ENCODE peak calls at places on chromosomes 13 and 19, in ten cellular contexts. One of them, this sample, is unnamed.
A peak's percentile ranks its signal among the peaks of the same experiment; 100 is the strongest.

GRCh38 chr13:26022538-26023292 is 29.1 kb downstream of the SHISA2 start:
- DNase-seq in Ammon's horn: no peak
- DNase-seq in heart right ventricle: peak; percentile 81
- DNase-seq in stimulated activated CD4-positive, alpha-beta T cell treated with anti-CD3 and anti-CD28 coated beads, Interleukin-2, amount 100 ng/mL, for 48 hours: no peak
- DNase-seq in LHCN-M2: peak; percentile 94
- DNase-seq in NCI-H1417: peak; percentile 22
- DNase-seq in AG04450: no peak
- DNase-seq in non-pigmented ciliary epithelial cell: no peak
- DNase-seq in HTR-8/SVneo: peak; percentile 74
- DNase-seq in pancreas: peak; percentile 49
- DNase-seq in this sample: peak; percentile 73

GRCh38 chr13:42549555-42549941 is 24.4 kb upstream of the TNFSF11 start:
- DNase-seq in Ammon's horn: no peak
- DNase-seq in heart right ventricle: no peak
- DNase-seq in stimulated activated CD4-positive, alpha-beta T cell treated with anti-CD3 and anti-CD28 coated beads, Interleukin-2, amount 100 ng/mL, for 48 hours: no peak
- DNase-seq in LHCN-M2: no peak
- DNase-seq in NCI-H1417: no peak
- DNase-seq in AG04450: no peak
- DNase-seq in non-pigmented ciliary epithelial cell: no peak
- DNase-seq in HTR-8/SVneo: no peak
- DNase-seq in pancreas: no peak
- DNase-seq in this sample: no peak

GRCh38 chr13:84131249-84131648 is 249.0 kb upstream of the SLITRK1 start:
- DNase-seq in Ammon's horn: no peak
- DNase-seq in heart right ventricle: no peak
- DNase-seq in stimulated activated CD4-positive, alpha-beta T cell treated with anti-CD3 and anti-CD28 coated beads, Interleukin-2, amount 100 ng/mL, for 48 hours: no peak
- DNase-seq in LHCN-M2: no peak
- DNase-seq in NCI-H1417: no peak
- DNase-seq in AG04450: no peak
- DNase-seq in non-pigmented ciliary epithelial cell: no peak
- DNase-seq in HTR-8/SVneo: no peak
- DNase-seq in pancreas: no peak
- DNase-seq in this sample: no peak

GRCh38 chr13:93003531-93003930 is 223.1 kb upstream of the GPC6 start:
- DNase-seq in Ammon's horn: no peak
- DNase-seq in heart right ventricle: no peak
- DNase-seq in stimulated activated CD4-positive, alpha-beta T cell treated with anti-CD3 and anti-CD28 coated beads, Interleukin-2, amount 100 ng/mL, for 48 hours: no peak
- DNase-seq in LHCN-M2: peak; percentile 69
- DNase-seq in NCI-H1417: no peak
- DNase-seq in AG04450: no peak
- DNase-seq in non-pigmented ciliary epithelial cell: no peak
- DNase-seq in HTR-8/SVneo: no peak
- DNase-seq in pancreas: no peak
- DNase-seq in this sample: no peak

GRCh38 chr19:35292986-35293732 is 1.2 kb downstream of the MAG start:
- DNase-seq in Ammon's horn: peak; percentile 84
- DNase-seq in heart right ventricle: no peak
- DNase-seq in stimulated activated CD4-positive, alpha-beta T cell treated with anti-CD3 and anti-CD28 coated beads, Interleukin-2, amount 100 ng/mL, for 48 hours: no peak
- DNase-seq in LHCN-M2: no peak
- DNase-seq in NCI-H1417: no peak
- DNase-seq in AG04450: no peak
- DNase-seq in non-pigmented ciliary epithelial cell: no peak
- DNase-seq in HTR-8/SVneo: no peak
- DNase-seq in pancreas: no peak
- DNase-seq in this sample: no peak

GRCh38 chr13:28717170-28717569 is 1.6 kb downstream of the SLC46A3 start:
- DNase-seq in Ammon's horn: no peak
- DNase-seq in heart right ventricle: no peak
- DNase-seq in stimulated activated CD4-positive, alpha-beta T cell treated with anti-CD3 and anti-CD28 coated beads, Interleukin-2, amount 100 ng/mL, for 48 hours: no peak
- DNase-seq in LHCN-M2: no peak
- DNase-seq in NCI-H1417: no peak
- DNase-seq in AG04450: no peak
- DNase-seq in non-pigmented ciliary epithelial cell: no peak
- DNase-seq in HTR-8/SVneo: no peak
- DNase-seq in pancreas: no peak
- DNase-seq in this sample: no peak

GRCh38 chr13:39565036-39565949 is 37.7 kb downstream of the LHFPL6 start:
- DNase-seq in Ammon's horn: peak; percentile 16
- DNase-seq in heart right ventricle: no peak
- DNase-seq in stimulated activated CD4-positive, alpha-beta T cell treated with anti-CD3 and anti-CD28 coated beads, Interleukin-2, amount 100 ng/mL, for 48 hours: no peak
- DNase-seq in LHCN-M2: peak; percentile 92
- DNase-seq in NCI-H1417: no peak
- DNase-seq in AG04450: peak; percentile 83
- DNase-seq in non-pigmented ciliary epithelial cell: peak; percentile 89
- DNase-seq in HTR-8/SVneo: peak; percentile 56
- DNase-seq in pancreas: no peak
- DNase-seq in this sample: no peak

GRCh38 chr19:2231621-2232221 is 4.4 kb downstream of the PLEKHJ1 start:
- DNase-seq in Ammon's horn: no peak
- DNase-seq in heart right ventricle: no peak
- DNase-seq in stimulated activated CD4-positive, alpha-beta T cell treated with anti-CD3 and anti-CD28 coated beads, Interleukin-2, amount 100 ng/mL, for 48 hours: no peak
- DNase-seq in LHCN-M2: no peak
- DNase-seq in NCI-H1417: no peak
- DNase-seq in AG04450: no peak
- DNase-seq in non-pigmented ciliary epithelial cell: no peak
- DNase-seq in HTR-8/SVneo: no peak
- DNase-seq in pancreas: no peak
- DNase-seq in this sample: no peak

GRCh38 chr19:32324631-32325215 is 20.7 kb upstream of the ZNF507 start:
- DNase-seq in Ammon's horn: peak; percentile 60
- DNase-seq in heart right ventricle: no peak
- DNase-seq in stimulated activated CD4-positive, alpha-beta T cell treated with anti-CD3 and anti-CD28 coated beads, Interleukin-2, amount 100 ng/mL, for 48 hours: no peak
- DNase-seq in LHCN-M2: no peak
- DNase-seq in NCI-H1417: no peak
- DNase-seq in AG04450: no peak
- DNase-seq in non-pigmented ciliary epithelial cell: no peak
- DNase-seq in HTR-8/SVneo: no peak
- DNase-seq in pancreas: no peak
- DNase-seq in this sample: no peak

GRCh38 chr13:73168226-73168992 is 109.6 kb downstream of the KLF5 start:
- DNase-seq in Ammon's horn: no peak
- DNase-seq in heart right ventricle: no peak
- DNase-seq in stimulated activated CD4-positive, alpha-beta T cell treated with anti-CD3 and anti-CD28 coated beads, Interleukin-2, amount 100 ng/mL, for 48 hours: no peak
- DNase-seq in LHCN-M2: no peak
- DNase-seq in NCI-H1417: no peak
- DNase-seq in AG04450: no peak
- DNase-seq in non-pigmented ciliary epithelial cell: no peak
- DNase-seq in HTR-8/SVneo: no peak
- DNase-seq in pancreas: no peak
- DNase-seq in this sample: no peak

GRCh38 chr19:12494260-12494860 is 9.7 kb upstream of the ZNF709 start:
- DNase-seq in Ammon's horn: no peak
- DNase-seq in heart right ventricle: no peak
- DNase-seq in stimulated activated CD4-positive, alpha-beta T cell treated with anti-CD3 and anti-CD28 coated beads, Interleukin-2, amount 100 ng/mL, for 48 hours: no peak
- DNase-seq in LHCN-M2: no peak
- DNase-seq in NCI-H1417: no peak
- DNase-seq in AG04450: no peak
- DNase-seq in non-pigmented ciliary epithelial cell: no peak
- DNase-seq in HTR-8/SVneo: no peak
- DNase-seq in pancreas: no peak
- DNase-seq in this sample: no peak

GRCh38 chr13:80251403-80251802 is 89.5 kb downstream of the SPRY2 start:
- DNase-seq in Ammon's horn: no peak
- DNase-seq in heart right ventricle: no peak
- DNase-seq in stimulated activated CD4-positive, alpha-beta T cell treated with anti-CD3 and anti-CD28 coated beads, Interleukin-2, amount 100 ng/mL, for 48 hours: no peak
- DNase-seq in LHCN-M2: peak; percentile 69
- DNase-seq in NCI-H1417: no peak
- DNase-seq in AG04450: peak; percentile 4
- DNase-seq in non-pigmented ciliary epithelial cell: no peak
- DNase-seq in HTR-8/SVneo: no peak
- DNase-seq in pancreas: no peak
- DNase-seq in this sample: no peak

GRCh38 chr19:3360494-3361383 is 5.6 kb upstream of the NFIC start:
- DNase-seq in Ammon's horn: peak; percentile 81
- DNase-seq in heart right ventricle: peak; percentile 84
- DNase-seq in stimulated activated CD4-positive, alpha-beta T cell treated with anti-CD3 and anti-CD28 coated beads, Interleukin-2, amount 100 ng/mL, for 48 hours: peak; percentile 69
- DNase-seq in LHCN-M2: no peak
- DNase-seq in NCI-H1417: peak; percentile 53
- DNase-seq in AG04450: no peak
- DNase-seq in non-pigmented ciliary epithelial cell: no peak
- DNase-seq in HTR-8/SVneo: no peak
- DNase-seq in pancreas: peak; percentile 80
- DNase-seq in this sample: no peak

GRCh38 chr19:34308381-34309367 is 54.3 kb downstream of the GARRE1 start:
- DNase-seq in Ammon's horn: no peak
- DNase-seq in heart right ventricle: no peak
- DNase-seq in stimulated activated CD4-positive, alpha-beta T cell treated with anti-CD3 and anti-CD28 coated beads, Interleukin-2, amount 100 ng/mL, for 48 hours: no peak
- DNase-seq in LHCN-M2: no peak
- DNase-seq in NCI-H1417: no peak
- DNase-seq in AG04450: no peak
- DNase-seq in non-pigmented ciliary epithelial cell: no peak
- DNase-seq in HTR-8/SVneo: no peak
- DNase-seq in pancreas: no peak
- DNase-seq in this sample: no peak

GRCh38 chr19:35040826-35041547 is 534 bp upstream of the HPN start:
- DNase-seq in Ammon's horn: peak; percentile 74
- DNase-seq in heart right ventricle: peak; percentile 93
- DNase-seq in stimulated activated CD4-positive, alpha-beta T cell treated with anti-CD3 and anti-CD28 coated beads, Interleukin-2, amount 100 ng/mL, for 48 hours: peak; percentile 40
- DNase-seq in LHCN-M2: no peak
- DNase-seq in NCI-H1417: no peak
- DNase-seq in AG04450: no peak
- DNase-seq in non-pigmented ciliary epithelial cell: no peak
- DNase-seq in HTR-8/SVneo: no peak
- DNase-seq in pancreas: peak; percentile 97
- DNase-seq in this sample: peak; percentile 38

GRCh38 chr13:35787937-35788336 is 311.4 kb upstream of the MAB21L1 start:
- DNase-seq in Ammon's horn: no peak
- DNase-seq in heart right ventricle: no peak
- DNase-seq in stimulated activated CD4-positive, alpha-beta T cell treated with anti-CD3 and anti-CD28 coated beads, Interleukin-2, amount 100 ng/mL, for 48 hours: no peak
- DNase-seq in LHCN-M2: no peak
- DNase-seq in NCI-H1417: no peak
- DNase-seq in AG04450: no peak
- DNase-seq in non-pigmented ciliary epithelial cell: no peak
- DNase-seq in HTR-8/SVneo: no peak
- DNase-seq in pancreas: no peak
- DNase-seq in this sample: no peak

GRCh38 chr19:7559102-7559501 is 23.6 kb downstream of the PNPLA6 start:
- DNase-seq in Ammon's horn: no peak
- DNase-seq in heart right ventricle: no peak
- DNase-seq in stimulated activated CD4-positive, alpha-beta T cell treated with anti-CD3 and anti-CD28 coated beads, Interleukin-2, amount 100 ng/mL, for 48 hours: no peak
- DNase-seq in LHCN-M2: peak; percentile 11
- DNase-seq in NCI-H1417: no peak
- DNase-seq in AG04450: no peak
- DNase-seq in non-pigmented ciliary epithelial cell: no peak
- DNase-seq in HTR-8/SVneo: no peak
- DNase-seq in pancreas: no peak
- DNase-seq in this sample: no peak

GRCh38 chr19:934865-935422 is 9.1 kb downstream of the ARID3A start:
- DNase-seq in Ammon's horn: peak; percentile 81
- DNase-seq in heart right ventricle: peak; percentile 89
- DNase-seq in stimulated activated CD4-positive, alpha-beta T cell treated with anti-CD3 and anti-CD28 coated beads, Interleukin-2, amount 100 ng/mL, for 48 hours: no peak
- DNase-seq in LHCN-M2: peak; percentile 43
- DNase-seq in NCI-H1417: peak; percentile 82
- DNase-seq in AG04450: no peak
- DNase-seq in non-pigmented ciliary epithelial cell: no peak
- DNase-seq in HTR-8/SVneo: no peak
- DNase-seq in pancreas: peak; percentile 97
- DNase-seq in this sample: no peak

GRCh38 chr13:28820099-28821051 is at the start of gene MTUS2:
- DNase-seq in Ammon's horn: no peak
- DNase-seq in heart right ventricle: no peak
- DNase-seq in stimulated activated CD4-positive, alpha-beta T cell treated with anti-CD3 and anti-CD28 coated beads, Interleukin-2, amount 100 ng/mL, for 48 hours: peak; percentile 16
- DNase-seq in LHCN-M2: no peak
- DNase-seq in NCI-H1417: peak; percentile 27
- DNase-seq in AG04450: no peak
- DNase-seq in non-pigmented ciliary epithelial cell: no peak
- DNase-seq in HTR-8/SVneo: no peak
- DNase-seq in pancreas: peak; percentile 16
- DNase-seq in this sample: peak; percentile 40

GRCh38 chr13:93466502-93467036 is 240.0 kb downstream of the GPC6 start:
- DNase-seq in Ammon's horn: no peak
- DNase-seq in heart right ventricle: no peak
- DNase-seq in stimulated activated CD4-positive, alpha-beta T cell treated with anti-CD3 and anti-CD28 coated beads, Interleukin-2, amount 100 ng/mL, for 48 hours: no peak
- DNase-seq in LHCN-M2: no peak
- DNase-seq in NCI-H1417: no peak
- DNase-seq in AG04450: no peak
- DNase-seq in non-pigmented ciliary epithelial cell: no peak
- DNase-seq in HTR-8/SVneo: no peak
- DNase-seq in pancreas: no peak
- DNase-seq in this sample: no peak

GRCh38 chr13:113785051-113786010 is 26.3 kb downstream of the TMEM255B start:
- DNase-seq in Ammon's horn: no peak
- DNase-seq in heart right ventricle: no peak
- DNase-seq in stimulated activated CD4-positive, alpha-beta T cell treated with anti-CD3 and anti-CD28 coated beads, Interleukin-2, amount 100 ng/mL, for 48 hours: peak; percentile 10
- DNase-seq in LHCN-M2: peak; percentile 99
- DNase-seq in NCI-H1417: no peak
- DNase-seq in AG04450: peak; percentile 27
- DNase-seq in non-pigmented ciliary epithelial cell: no peak
- DNase-seq in HTR-8/SVneo: peak; percentile 64
- DNase-seq in pancreas: no peak
- DNase-seq in this sample: no peak

GRCh38 chr19:49639401-49640112 is 386 bp downstream of the RRAS start:
- DNase-seq in Ammon's horn: no peak
- DNase-seq in heart right ventricle: no peak
- DNase-seq in stimulated activated CD4-positive, alpha-beta T cell treated with anti-CD3 and anti-CD28 coated beads, Interleukin-2, amount 100 ng/mL, for 48 hours: no peak
- DNase-seq in LHCN-M2: no peak
- DNase-seq in NCI-H1417: no peak
- DNase-seq in AG04450: no peak
- DNase-seq in non-pigmented ciliary epithelial cell: no peak
- DNase-seq in HTR-8/SVneo: no peak
- DNase-seq in pancreas: no peak
- DNase-seq in this sample: no peak

GRCh38 chr19:4866595-4867424 is 657 bp downstream of the PLIN3 start:
- DNase-seq in Ammon's horn: peak; percentile 34
- DNase-seq in heart right ventricle: peak; percentile 63
- DNase-seq in stimulated activated CD4-positive, alpha-beta T cell treated with anti-CD3 and anti-CD28 coated beads, Interleukin-2, amount 100 ng/mL, for 48 hours: peak; percentile 37
- DNase-seq in LHCN-M2: peak; percentile 58
- DNase-seq in NCI-H1417: no peak
- DNase-seq in AG04450: no peak
- DNase-seq in non-pigmented ciliary epithelial cell: no peak
- DNase-seq in HTR-8/SVneo: peak; percentile 29
- DNase-seq in pancreas: peak; percentile 68
- DNase-seq in this sample: no peak

GRCh38 chr19:2385053-2385721 is 25.1 kb downstream of the TMPRSS9 start:
- DNase-seq in Ammon's horn: peak; percentile 30
- DNase-seq in heart right ventricle: no peak
- DNase-seq in stimulated activated CD4-positive, alpha-beta T cell treated with anti-CD3 and anti-CD28 coated beads, Interleukin-2, amount 100 ng/mL, for 48 hours: no peak
- DNase-seq in LHCN-M2: peak; percentile 86
- DNase-seq in NCI-H1417: peak; percentile 61
- DNase-seq in AG04450: peak; percentile 27
- DNase-seq in non-pigmented ciliary epithelial cell: peak; percentile 65
- DNase-seq in HTR-8/SVneo: peak; percentile 91
- DNase-seq in pancreas: peak; percentile 28
- DNase-seq in this sample: no peak

GRCh38 chr13:97224544-97225324 is 2.6 kb downstream of the MBNL2 start:
- DNase-seq in Ammon's horn: peak; percentile 40
- DNase-seq in heart right ventricle: no peak
- DNase-seq in stimulated activated CD4-positive, alpha-beta T cell treated with anti-CD3 and anti-CD28 coated beads, Interleukin-2, amount 100 ng/mL, for 48 hours: no peak
- DNase-seq in LHCN-M2: peak; percentile 31
- DNase-seq in NCI-H1417: peak; percentile 49
- DNase-seq in AG04450: no peak
- DNase-seq in non-pigmented ciliary epithelial cell: no peak
- DNase-seq in HTR-8/SVneo: no peak
- DNase-seq in pancreas: peak; percentile 70
- DNase-seq in this sample: no peak

GRCh38 chr13:37995052-37995451 is 125.5 kb upstream of the TRPC4 start:
- DNase-seq in Ammon's horn: peak; percentile 31
- DNase-seq in heart right ventricle: no peak
- DNase-seq in stimulated activated CD4-positive, alpha-beta T cell treated with anti-CD3 and anti-CD28 coated beads, Interleukin-2, amount 100 ng/mL, for 48 hours: no peak
- DNase-seq in LHCN-M2: peak; percentile 38
- DNase-seq in NCI-H1417: peak; percentile 41
- DNase-seq in AG04450: no peak
- DNase-seq in non-pigmented ciliary epithelial cell: peak; percentile 6
- DNase-seq in HTR-8/SVneo: no peak
- DNase-seq in pancreas: no peak
- DNase-seq in this sample: no peak

GRCh38 chr19:4264812-4265211 is 14.3 kb upstream of the SHD start:
- DNase-seq in Ammon's horn: no peak
- DNase-seq in heart right ventricle: no peak
- DNase-seq in stimulated activated CD4-positive, alpha-beta T cell treated with anti-CD3 and anti-CD28 coated beads, Interleukin-2, amount 100 ng/mL, for 48 hours: no peak
- DNase-seq in LHCN-M2: no peak
- DNase-seq in NCI-H1417: no peak
- DNase-seq in AG04450: no peak
- DNase-seq in non-pigmented ciliary epithelial cell: no peak
- DNase-seq in HTR-8/SVneo: no peak
- DNase-seq in pancreas: no peak
- DNase-seq in this sample: no peak

GRCh38 chr13:22703601-22704209 is 477.1 kb upstream of the SGCG start:
- DNase-seq in Ammon's horn: no peak
- DNase-seq in heart right ventricle: no peak
- DNase-seq in stimulated activated CD4-positive, alpha-beta T cell treated with anti-CD3 and anti-CD28 coated beads, Interleukin-2, amount 100 ng/mL, for 48 hours: no peak
- DNase-seq in LHCN-M2: peak; percentile 96
- DNase-seq in NCI-H1417: peak; percentile 0
- DNase-seq in AG04450: no peak
- DNase-seq in non-pigmented ciliary epithelial cell: no peak
- DNase-seq in HTR-8/SVneo: peak; percentile 17
- DNase-seq in pancreas: no peak
- DNase-seq in this sample: no peak